ENCODE peak calls at places on chromosomes 16 and 17, in six cellular contexts. O, Q, Z, H, M and W are unnamed samples.

GRCh38 chr17:67125417-67125816 is 81.1 kb downstream of the CACNG1 start:
- DNase-seq in O (no peak), Q (no peak), Z (no peak), H (no peak), M (no peak), W (no peak)

GRCh38 chr17:5797447-5797846 is 213.1 kb upstream of the NLRP1 start:
- DNase-seq in O (no peak), Q (no peak), Z (no peak), H (no peak), M (no peak), W (no peak)

GRCh38 chr17:78263063-78263735 is 31.8 kb downstream of the TMEM235 start:
- DNase-seq in O (no peak), Q (no peak), Z (peak; percentile 21), H (no peak), M (no peak), W (peak; percentile 91)

GRCh38 chr17:16286009-16286946 is 67.0 kb downstream of the CENPV start:
- DNase-seq in O (peak; percentile 57), Q (peak; percentile 95), Z (peak; percentile 81), H (peak; percentile 93), M (peak; percentile 99), W (peak; percentile 93)

GRCh38 chr17:55770220-55770870 is 19.5 kb downstream of the PCTP start:
- DNase-seq in O (no peak), Q (peak; percentile 43), Z (no peak), H (no peak), M (peak; percentile 64), W (no peak)

GRCh38 chr17:80104321-80104955 is 3.1 kb downstream of the GAA start:
- DNase-seq in O (no peak), Q (no peak), Z (no peak), H (no peak), M (no peak), W (peak; percentile 73)

GRCh38 chr16:53821487-53821886 is 117.5 kb downstream of the FTO start:
- DNase-seq in O (no peak), Q (no peak), Z (no peak), H (no peak), M (no peak), W (no peak)

GRCh38 chr17:64063766-64064224 is 43.4 kb upstream of the ICAM2 start:
- DNase-seq in O (peak; percentile 82), Q (no peak), Z (peak; percentile 42), H (peak; percentile 74), M (peak; percentile 68), W (peak; percentile 89)

GRCh38 chr16:48361012-48361411 is 24.2 kb downstream of the SIAH1 start:
- DNase-seq in O (no peak), Q (no peak), Z (no peak), H (no peak), M (no peak), W (no peak)
- H3K4me1 ChIP-seq in O (peaks cover 25% of the 10 kb centered on the region), Q (peaks cover 10% of the 10 kb centered on the region), Z (peaks cover 10% of the 10 kb centered on the region), H (no peaks in the 10 kb centered on the region), M (peaks cover 13% of the 10 kb centered on the region), W (no peaks in the 10 kb centered on the region)

GRCh38 chr17:82212331-82213250 is at the start of gene CCDC57:
- DNase-seq in O (peak; percentile 79), Q (no peak), Z (peak; percentile 86), H (peak; percentile 91), M (peak; percentile 85), W (peak; percentile 96)
- TF ChIP-seq POLR2A in O (peak; percentile 49), Q (peak; percentile 45), Z (peak; percentile 9), H (no peak), M (peak; percentile 65), W (no peak)

DNA sequence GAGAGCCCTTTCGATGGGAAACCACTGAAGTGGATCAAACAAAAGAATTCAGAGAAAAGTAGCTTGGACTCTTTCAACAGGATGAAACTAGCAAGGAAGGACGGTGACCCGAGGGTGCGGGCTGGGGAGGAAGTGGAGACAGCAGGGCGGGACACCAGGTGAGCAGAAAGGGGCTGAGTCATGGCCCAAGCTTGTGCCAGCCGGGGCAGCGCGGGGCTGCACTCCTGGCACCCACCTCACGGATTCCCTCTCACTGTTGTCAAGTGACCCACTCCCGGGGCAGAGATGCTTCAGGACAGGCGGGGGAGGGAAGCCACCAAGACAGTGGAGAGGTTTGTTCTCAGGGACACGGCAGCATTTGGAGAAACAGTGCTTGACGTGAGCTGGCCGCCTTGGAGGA is 10.7 kb upstream of the RNF222 start:
- DNase-seq in O (no peak), Q (peak; percentile 65), Z (no peak), H (no peak), M (peak; percentile 44), W (no peak)
- H3K27ac ChIP-seq in O (no peak overlapping the region), Q (peak overlapping the region; percentile 96), Z (no peak overlapping the region), H (no peak overlapping the region), M (no peak overlapping the region), W (no peak overlapping the region)

GRCh38 chr16:12318661-12319463 is 342.3 kb downstream of the SNX29 start:
- DNase-seq in O (no peak), Q (no peak), Z (no peak), H (no peak), M (no peak), W (peak; percentile 4)

GRCh38 chr16:12321363-12321762 is 344.8 kb downstream of the SNX29 start:
- DNase-seq in O (no peak), Q (no peak), Z (no peak), H (no peak), M (no peak), W (no peak)

GRCh38 chr16:12317856-12318591 is 341.5 kb downstream of the SNX29 start:
- DNase-seq in O (no peak), Q (no peak), Z (no peak), H (no peak), M (no peak), W (peak; percentile 67)

GRCh38 chr16:12319464-12320030 is 343.0 kb downstream of the SNX29 start:
- DNase-seq in O (no peak), Q (no peak), Z (no peak), H (no peak), M (no peak), W (no peak)

DNA sequence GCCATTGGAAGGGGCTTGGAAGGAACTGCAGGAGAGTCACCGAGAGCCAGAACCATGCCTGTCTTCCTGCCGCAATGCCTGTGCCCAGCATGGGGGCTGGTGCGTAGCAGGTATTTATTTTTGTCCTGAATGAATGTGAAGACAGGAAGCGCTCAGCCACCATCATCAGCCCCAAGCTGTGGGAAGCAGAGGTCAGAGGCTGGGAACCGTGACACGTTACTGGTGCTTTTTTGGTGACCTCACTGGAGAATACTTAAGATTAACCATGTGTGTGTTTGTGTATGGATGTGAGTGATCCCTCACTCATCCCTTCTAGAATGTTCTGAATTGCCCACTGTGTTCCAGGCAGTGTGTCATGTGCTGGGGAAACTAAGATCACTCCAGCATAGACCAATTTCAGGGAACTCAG is 343.8 kb downstream of the SNX29 start:
- DNase-seq in O (no peak), Q (no peak), Z (no peak), H (no peak), M (no peak), W (no peak)
- H3K4me1 ChIP-seq in O (peaks cover 9% of the 10 kb centered on the region), Q (no peaks in the 10 kb centered on the region), Z (no peaks in the 10 kb centered on the region), H (no peaks in the 10 kb centered on the region), M (peaks cover 24% of the 10 kb centered on the region), W (no peaks in the 10 kb centered on the region)

GRCh38 chr17:81535007-81535328 is 6.8 kb downstream of the FSCN2 start:
- DNase-seq in O (no peak), Q (no peak), Z (no peak), H (no peak), M (no peak), W (no peak)
- TF ChIP-seq POLR2A in O (no peak), Q (no peak), Z (no peak), H (no peak), M (no peak), W (no peak)

DNA sequence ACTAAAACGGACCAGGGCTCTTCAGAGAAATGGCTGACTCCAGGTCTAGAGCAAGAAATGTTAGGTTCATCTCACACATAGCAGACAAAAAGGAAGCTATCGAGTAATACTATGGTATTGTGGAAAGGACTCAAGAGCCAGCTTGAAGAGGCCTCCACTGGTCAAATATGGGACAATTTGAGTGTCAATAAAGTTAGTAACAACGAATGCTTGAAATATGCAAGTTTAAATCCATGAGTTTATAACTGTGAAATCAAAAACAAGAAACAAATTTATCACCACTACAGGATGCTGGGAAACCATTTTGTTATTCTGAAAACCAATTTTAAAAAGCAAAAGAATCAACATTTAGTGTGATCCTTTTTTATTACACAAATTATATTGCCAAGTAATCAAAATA is 50.4 kb upstream of the ANKFY1 start:
- DNase-seq in O (no peak), Q (no peak), Z (no peak), H (no peak), M (no peak), W (no peak)
- H3K27ac ChIP-seq in O (no peak overlapping the region), Q (no peak overlapping the region), Z (peak overlapping the region; percentile 55), H (peak overlapping the region; percentile 61), M (no peak overlapping the region), W (peak overlapping the region; percentile 70)